ENCODE peak calls at places on chromosomes 12 and 14, in seven cellular contexts. One of them, this sample, is unnamed.

GRCh38 chr12:57190037-57190436 is 26.6 kb upstream of the NXPH4 start:
- DNase-seq in activated CD4-positive, alpha-beta T cell treated with anti-CD3 and anti-CD28 coated beads, Interleukin-2, amount 50 U/mL, for 4 hours: no peak
- DNase-seq in heart right ventricle: peak
- DNase-seq in left kidney: no peak
- DNase-seq in CD8-positive, alpha-beta T cell: no peak
- DNase-seq in GM12878: no peak
- DNase-seq in SW 1271: no peak
- DNase-seq in this sample: no peak

GRCh38 chr14:31270196-31270772 is 62.7 kb upstream of the HECTD1 start:
- DNase-seq in GM12878: no peak
- DNase-seq in SW 1271: no peak
- DNase-seq in heart right ventricle: no peak
- DNase-seq in activated CD4-positive, alpha-beta T cell treated with anti-CD3 and anti-CD28 coated beads, Interleukin-2, amount 50 U/mL, for 4 hours: no peak
- DNase-seq in CD8-positive, alpha-beta T cell: no peak
- DNase-seq in left kidney: no peak
- DNase-seq in this sample: no peak

GRCh38 chr12:89346741-89347324 is 5.5 kb downstream of the DUSP6 start:
- DNase-seq in left kidney: peak
- DNase-seq in SW 1271: no peak
- DNase-seq in CD8-positive, alpha-beta T cell: no peak
- DNase-seq in heart right ventricle: peak
- DNase-seq in GM12878: no peak
- DNase-seq in activated CD4-positive, alpha-beta T cell treated with anti-CD3 and anti-CD28 coated beads, Interleukin-2, amount 50 U/mL, for 4 hours: no peak
- DNase-seq in this sample: no peak

GRCh38 chr12:106901276-106901675 is 54.4 kb upstream of the TMEM263 start:
- DNase-seq in SW 1271: no peak
- DNase-seq in CD8-positive, alpha-beta T cell: no peak
- DNase-seq in left kidney: no peak
- DNase-seq in GM12878: no peak
- DNase-seq in activated CD4-positive, alpha-beta T cell treated with anti-CD3 and anti-CD28 coated beads, Interleukin-2, amount 50 U/mL, for 4 hours: no peak
- DNase-seq in heart right ventricle: no peak
- DNase-seq in this sample: no peak

GRCh38 chr14:68230941-68231717 is 411.6 kb downstream of the RAD51B start:
- DNase-seq in heart right ventricle: no peak
- DNase-seq in GM12878: no peak
- DNase-seq in left kidney: no peak
- DNase-seq in SW 1271: no peak
- DNase-seq in activated CD4-positive, alpha-beta T cell treated with anti-CD3 and anti-CD28 coated beads, Interleukin-2, amount 50 U/mL, for 4 hours: no peak
- DNase-seq in CD8-positive, alpha-beta T cell: no peak
- DNase-seq in this sample: no peak

GRCh38 chr12:58671196-58671595 is 249.1 kb downstream of the LRIG3 start:
- DNase-seq in heart right ventricle: no peak
- DNase-seq in CD8-positive, alpha-beta T cell: no peak
- DNase-seq in GM12878: no peak
- DNase-seq in left kidney: no peak
- DNase-seq in SW 1271: no peak
- DNase-seq in activated CD4-positive, alpha-beta T cell treated with anti-CD3 and anti-CD28 coated beads, Interleukin-2, amount 50 U/mL, for 4 hours: no peak
- DNase-seq in this sample: no peak

GRCh38 chr14:99684356-99684952 is 356 bp downstream of the CYP46A1 start:
- DNase-seq in left kidney: no peak
- DNase-seq in SW 1271: no peak
- DNase-seq in activated CD4-positive, alpha-beta T cell treated with anti-CD3 and anti-CD28 coated beads, Interleukin-2, amount 50 U/mL, for 4 hours: peak
- DNase-seq in heart right ventricle: no peak
- DNase-seq in CD8-positive, alpha-beta T cell: no peak
- DNase-seq in GM12878: no peak
- DNase-seq in this sample: no peak

GRCh38 chr12:115998119-115998633 is 279.3 kb downstream of the MED13L start:
- DNase-seq in heart right ventricle: no peak
- DNase-seq in left kidney: peak
- DNase-seq in CD8-positive, alpha-beta T cell: no peak
- DNase-seq in GM12878: no peak
- DNase-seq in SW 1271: no peak
- DNase-seq in activated CD4-positive, alpha-beta T cell treated with anti-CD3 and anti-CD28 coated beads, Interleukin-2, amount 50 U/mL, for 4 hours: no peak
- DNase-seq in this sample: no peak

GRCh38 chr14:81323621-81324400 is 76.3 kb downstream of the STON2 start:
- DNase-seq in CD8-positive, alpha-beta T cell: no peak
- DNase-seq in activated CD4-positive, alpha-beta T cell treated with anti-CD3 and anti-CD28 coated beads, Interleukin-2, amount 50 U/mL, for 4 hours: no peak
- DNase-seq in SW 1271: no peak
- DNase-seq in GM12878: no peak
- DNase-seq in heart right ventricle: no peak
- DNase-seq in left kidney: peak
- DNase-seq in this sample: peak

GRCh38 chr14:91410781-91411536 is 6.7 kb downstream of the CCDC88C start:
- DNase-seq in activated CD4-positive, alpha-beta T cell treated with anti-CD3 and anti-CD28 coated beads, Interleukin-2, amount 50 U/mL, for 4 hours: no peak
- DNase-seq in GM12878: no peak
- DNase-seq in left kidney: no peak
- DNase-seq in heart right ventricle: no peak
- DNase-seq in SW 1271: no peak
- DNase-seq in CD8-positive, alpha-beta T cell: no peak
- DNase-seq in this sample: peak

GRCh38 chr12:29771165-29771564 is 12.6 kb downstream of the TMTC1 start:
- DNase-seq in activated CD4-positive, alpha-beta T cell treated with anti-CD3 and anti-CD28 coated beads, Interleukin-2, amount 50 U/mL, for 4 hours: no peak
- DNase-seq in CD8-positive, alpha-beta T cell: no peak
- DNase-seq in SW 1271: no peak
- DNase-seq in heart right ventricle: no peak
- DNase-seq in left kidney: no peak
- DNase-seq in GM12878: no peak
- DNase-seq in this sample: no peak

GRCh38 chr12:38555620-38556596 is 239.3 kb downstream of the ALG10B start:
- DNase-seq in activated CD4-positive, alpha-beta T cell treated with anti-CD3 and anti-CD28 coated beads, Interleukin-2, amount 50 U/mL, for 4 hours: no peak
- DNase-seq in heart right ventricle: no peak
- DNase-seq in GM12878: no peak
- DNase-seq in left kidney: no peak
- DNase-seq in CD8-positive, alpha-beta T cell: no peak
- DNase-seq in SW 1271: no peak
- DNase-seq in this sample: no peak

GRCh38 chr14:102182901-102183619 is 43.4 kb downstream of the WDR20 start:
- DNase-seq in SW 1271: no peak
- DNase-seq in left kidney: no peak
- DNase-seq in heart right ventricle: no peak
- DNase-seq in GM12878: no peak
- DNase-seq in activated CD4-positive, alpha-beta T cell treated with anti-CD3 and anti-CD28 coated beads, Interleukin-2, amount 50 U/mL, for 4 hours: no peak
- DNase-seq in CD8-positive, alpha-beta T cell: no peak
- DNase-seq in this sample: no peak

GRCh38 chr14:81453166-81453766 is 53.1 kb upstream of the STON2 start:
- DNase-seq in left kidney: peak
- DNase-seq in SW 1271: no peak
- DNase-seq in CD8-positive, alpha-beta T cell: peak
- DNase-seq in heart right ventricle: peak
- DNase-seq in GM12878: no peak
- DNase-seq in activated CD4-positive, alpha-beta T cell treated with anti-CD3 and anti-CD28 coated beads, Interleukin-2, amount 50 U/mL, for 4 hours: peak
- DNase-seq in this sample: no peak

GRCh38 chr12:76030378-76031080 is 1.0 kb downstream of the PHLDA1 start:
- DNase-seq in activated CD4-positive, alpha-beta T cell treated with anti-CD3 and anti-CD28 coated beads, Interleukin-2, amount 50 U/mL, for 4 hours: peak
- DNase-seq in GM12878: no peak
- DNase-seq in left kidney: peak
- DNase-seq in CD8-positive, alpha-beta T cell: peak
- DNase-seq in SW 1271: no peak
- DNase-seq in heart right ventricle: peak
- DNase-seq in this sample: no peak

GRCh38 chr14:54683882-54684794 is 117.2 kb downstream of the SAMD4A start:
- DNase-seq in GM12878: no peak
- DNase-seq in activated CD4-positive, alpha-beta T cell treated with anti-CD3 and anti-CD28 coated beads, Interleukin-2, amount 50 U/mL, for 4 hours: no peak
- DNase-seq in CD8-positive, alpha-beta T cell: no peak
- DNase-seq in SW 1271: no peak
- DNase-seq in left kidney: peak
- DNase-seq in heart right ventricle: peak
- DNase-seq in this sample: peak

GRCh38 chr12:70427611-70428010 is 61.5 kb downstream of the KCNMB4 start:
- DNase-seq in activated CD4-positive, alpha-beta T cell treated with anti-CD3 and anti-CD28 coated beads, Interleukin-2, amount 50 U/mL, for 4 hours: no peak
- DNase-seq in SW 1271: no peak
- DNase-seq in CD8-positive, alpha-beta T cell: no peak
- DNase-seq in heart right ventricle: no peak
- DNase-seq in GM12878: no peak
- DNase-seq in left kidney: no peak
- DNase-seq in this sample: no peak

GRCh38 chr12:51222461-51222860 is 4.6 kb upstream of the POU6F1 start:
- DNase-seq in heart right ventricle: no peak
- DNase-seq in GM12878: no peak
- DNase-seq in SW 1271: no peak
- DNase-seq in CD8-positive, alpha-beta T cell: no peak
- DNase-seq in activated CD4-positive, alpha-beta T cell treated with anti-CD3 and anti-CD28 coated beads, Interleukin-2, amount 50 U/mL, for 4 hours: no peak
- DNase-seq in left kidney: no peak
- DNase-seq in this sample: no peak

GRCh38 chr14:94021001-94021400 is 5.1 kb upstream of the OTUB2 start:
- DNase-seq in activated CD4-positive, alpha-beta T cell treated with anti-CD3 and anti-CD28 coated beads, Interleukin-2, amount 50 U/mL, for 4 hours: no peak
- DNase-seq in SW 1271: no peak
- DNase-seq in CD8-positive, alpha-beta T cell: no peak
- DNase-seq in left kidney: no peak
- DNase-seq in GM12878: no peak
- DNase-seq in heart right ventricle: no peak
- DNase-seq in this sample: no peak

GRCh38 chr12:23564454-23564853 is 385.0 kb downstream of the SOX5 start:
- DNase-seq in SW 1271: no peak
- DNase-seq in heart right ventricle: no peak
- DNase-seq in left kidney: peak
- DNase-seq in GM12878: no peak
- DNase-seq in activated CD4-positive, alpha-beta T cell treated with anti-CD3 and anti-CD28 coated beads, Interleukin-2, amount 50 U/mL, for 4 hours: no peak
- DNase-seq in CD8-positive, alpha-beta T cell: no peak
- DNase-seq in this sample: no peak

This sample was measured in RWPE2.